ENCODE peak calls at places on chromosomes 6 and 20, in five cellular contexts. O is lower leg skin, G is pancreas, W is epithelial cell of esophagus, F is cardiac muscle cell. N is an unnamed sample.

GRCh38 chr6:29516108-29516507 is 28.4 kb upstream of the MAS1L start:
- DNase-seq in O (peak; percentile 49), G (no peak), W (peak; percentile 87), F (no peak), N (no peak)

GRCh38 chr20:3900187-3900604 is 11.0 kb downstream of the PANK2 start:
- DNase-seq in O (peak; percentile 14), G (no peak), W (no peak), F (no peak), N (no peak)

GRCh38 chr6:5590187-5590586 is 328.9 kb downstream of the FARS2 start:
- DNase-seq in O (no peak), G (no peak), W (no peak), F (no peak), N (no peak)

GRCh38 chr20:12113468-12114371 is 196.0 kb downstream of the BTBD3 start:
- DNase-seq in O (no peak), G (peak; percentile 36), W (no peak), F (peak; percentile 92), N (peak; percentile 41)

GRCh38 chr6:7906741-7907140 is 3.8 kb downstream of the TXNDC5 start:
- DNase-seq in O (no peak), G (no peak), W (no peak), F (no peak), N (no peak)

GRCh38 chr20:11060423-11061205 is 386.8 kb upstream of the JAG1 start:
- DNase-seq in O (no peak), G (no peak), W (no peak), F (no peak), N (no peak)

GRCh38 chr6:132179955-132180354 is 221.3 kb downstream of the MOXD1 start:
- DNase-seq in O (no peak), G (no peak), W (peak; percentile 6), F (no peak), N (no peak)

GRCh38 chr20:51354769-51355319 is 187.7 kb downstream of the NFATC2 start:
- DNase-seq in O (no peak), G (no peak), W (no peak), F (no peak), N (no peak)

GRCh38 chr6:146767632-146768031 is 168.9 kb downstream of the ADGB start:
- DNase-seq in O (no peak), G (no peak), W (no peak), F (no peak), N (no peak)

GRCh38 chr6:98824163-98824906 is 10.0 kb upstream of the POU3F2 start:
- DNase-seq in O (no peak), G (no peak), W (no peak), F (no peak), N (no peak)

GRCh38 chr20:5642155-5642981 is 107.8 kb upstream of the SHLD1 start:
- DNase-seq in O (no peak), G (peak; percentile 31), W (no peak), F (peak; percentile 86), N (no peak)

GRCh38 chr6:116969211-116969863 is 92.3 kb downstream of the RFX6 start:
- DNase-seq in O (no peak), G (peak; percentile 17), W (peak; percentile 73), F (peak; percentile 65), N (no peak)

GRCh38 chr6:102402635-102403329 is 1009.3 kb downstream of the GRIK2 start:
- DNase-seq in O (no peak), G (no peak), W (no peak), F (no peak), N (no peak)

GRCh38 chr6:24833711-24834386 is 35.1 kb upstream of the ARMH2 start:
- DNase-seq in O (no peak), G (no peak), W (no peak), F (no peak), N (no peak)

GRCh38 chr20:20450461-20451027 is 82.6 kb downstream of the INSM1 start:
- DNase-seq in O (no peak), G (no peak), W (no peak), F (peak; percentile 21), N (no peak)

GRCh38 chr20:17786221-17786718 is 86.5 kb downstream of the BANF2 start:
- DNase-seq in O (no peak), G (no peak), W (no peak), F (peak; percentile 72), N (no peak)

GRCh38 chr6:66849843-66850242 is 1142.8 kb upstream of the EYS start:
- DNase-seq in O (no peak), G (no peak), W (no peak), F (no peak), N (no peak)

GRCh38 chr6:33014841-33015634 is 5.6 kb upstream of the HLA-DOA start:
- DNase-seq in O (no peak), G (peak; percentile 47), W (peak; percentile 84), F (peak; percentile 92), N (peak; percentile 48)

GRCh38 chr20:34045930-34046329 is 52.2 kb downstream of the RALY start:
- DNase-seq in O (no peak), G (no peak), W (no peak), F (no peak), N (no peak)

GRCh38 chr6:142416179-142416578 is 114.4 kb downstream of the ADGRG6 start:
- DNase-seq in O (no peak), G (no peak), W (peak; percentile 69), F (peak; percentile 96), N (peak; percentile 85)

GRCh38 chr20:11895832-11896484 is 21.7 kb upstream of the BTBD3 start:
- DNase-seq in O (no peak), G (no peak), W (no peak), F (no peak), N (no peak)

GRCh38 chr6:37187321-37188022 is 17.5 kb downstream of the PIM1 start:
- DNase-seq in O (no peak), G (no peak), W (no peak), F (no peak), N (no peak)

GRCh38 chr20:59153355-59153681 is 10.3 kb upstream of the ZNF831 start:
- DNase-seq in O (peak; percentile 92), G (no peak), W (no peak), F (no peak), N (no peak)

GRCh38 chr6:44630125-44631028 is 242.9 kb downstream of the CDC5L start:
- DNase-seq in O (peak; percentile 85), G (no peak), W (peak; percentile 61), F (peak; percentile 86), N (no peak)

GRCh38 chr6:41647061-41647511 is 8.8 kb downstream of the MDFI start:
- DNase-seq in O (no peak), G (no peak), W (no peak), F (no peak), N (no peak)

GRCh38 chr6:169188051-169188863 is 65.4 kb downstream of the THBS2 start:
- DNase-seq in O (peak; percentile 72), G (no peak), W (peak; percentile 27), F (peak; percentile 84), N (peak; percentile 42)

GRCh38 chr6:22024004-22024403 is 272.8 kb downstream of the PRL start:
- DNase-seq in O (no peak), G (no peak), W (no peak), F (no peak), N (no peak)

GRCh38 chr6:22024973-22025467 is 271.8 kb downstream of the PRL start:
- DNase-seq in O (no peak), G (no peak), W (no peak), F (no peak), N (no peak)

GRCh38 chr6:22027226-22027725 is 269.6 kb downstream of the PRL start:
- DNase-seq in O (no peak), G (no peak), W (no peak), F (no peak), N (no peak)

GRCh38 chr6:22026160-22026678 is 270.6 kb downstream of the PRL start:
- DNase-seq in O (no peak), G (no peak), W (no peak), F (peak; percentile 43), N (no peak)

DNA sequence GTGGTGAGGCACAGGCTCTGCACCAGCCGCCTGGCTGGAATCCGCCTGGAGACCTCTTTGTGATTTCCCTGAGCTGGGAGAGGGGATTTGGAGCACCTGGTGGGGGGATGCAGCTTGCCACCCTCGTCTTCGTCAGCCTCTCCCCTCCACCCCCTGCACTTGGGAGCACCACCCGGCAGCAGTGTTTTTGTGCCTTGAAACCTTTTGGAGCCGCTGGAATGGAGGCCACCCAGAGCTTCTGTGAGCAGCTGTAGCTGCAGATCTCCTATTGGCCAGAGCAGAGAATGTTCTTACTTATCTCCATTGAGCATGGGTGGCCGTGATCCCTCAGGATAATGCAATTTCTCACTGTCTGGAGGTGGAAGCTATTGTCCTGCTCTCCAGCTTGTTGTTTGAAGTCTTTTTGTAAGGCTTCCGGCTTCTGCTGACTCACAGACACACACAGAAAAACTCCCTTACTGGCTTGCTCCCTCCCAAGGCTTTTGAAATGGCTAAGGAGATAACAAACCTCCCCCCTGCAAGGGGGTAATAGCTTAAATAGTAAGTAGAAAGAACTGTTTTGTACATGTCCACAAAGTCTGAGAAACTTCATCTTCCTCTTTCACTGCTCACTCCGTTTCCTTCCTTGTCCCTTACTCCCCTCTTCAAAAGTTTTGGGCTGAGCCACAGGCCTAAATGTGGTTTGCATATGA is 271.2 kb downstream of the PRL start:
- DNase-seq in O (no peak), G (peak; percentile 16), W (peak; percentile 74), F (peak; percentile 96), N (no peak)
- H3K4me3 ChIP-seq in O (no peak overlapping the region), G (no peak overlapping the region), W (no peak overlapping the region), F (no peak overlapping the region), N (no peak overlapping the region)

DNA sequence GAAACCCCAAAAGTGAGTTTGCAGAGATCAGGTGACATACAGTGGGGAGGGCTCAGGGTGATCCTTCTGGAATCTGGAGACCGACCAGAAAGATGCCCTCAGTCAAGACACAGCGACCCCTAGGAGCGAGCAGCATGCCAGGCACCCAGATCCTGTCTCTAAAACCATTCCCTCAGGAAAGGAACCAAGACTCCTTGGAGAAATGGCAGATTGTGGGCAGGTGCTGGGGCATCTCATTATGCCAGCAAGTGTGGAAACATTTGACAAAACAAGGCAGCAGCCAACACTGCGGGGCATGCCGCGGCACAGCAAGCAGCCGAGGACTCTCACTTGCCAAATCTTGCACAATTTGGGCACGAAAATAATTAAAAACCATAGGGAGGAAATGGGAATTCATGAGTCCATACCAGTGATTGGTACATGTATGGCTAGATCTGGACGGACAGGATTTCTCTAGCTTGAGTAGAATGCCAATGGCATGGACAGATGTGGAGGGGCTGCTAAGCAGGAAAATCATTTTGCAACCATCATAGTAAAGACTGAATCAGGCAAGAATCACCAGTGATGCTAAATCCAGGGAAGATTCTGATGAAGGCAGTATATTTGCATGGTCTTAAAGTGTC is 76.9 kb downstream of the GINS1 start:
- DNase-seq in O (no peak), G (no peak), W (peak; percentile 94), F (no peak), N (no peak)
- TF ChIP-seq CTCF in O (no peak), G (no peak), W (peak; percentile 38), F (no peak), N (no peak)

GRCh38 chr20:43938017-43938655 is 23.5 kb downstream of the TOX2 start:
- DNase-seq in O (no peak), G (no peak), W (no peak), F (peak; percentile 54), N (no peak)

GRCh38 chr20:43937586-43937985 is 22.9 kb downstream of the TOX2 start:
- DNase-seq in O (no peak), G (no peak), W (no peak), F (peak; percentile 73), N (no peak)

GRCh38 chr20:43934833-43935232 is 20.2 kb downstream of the TOX2 start:
- DNase-seq in O (no peak), G (no peak), W (no peak), F (no peak), N (no peak)

GRCh38 chr20:43936371-43936770 is 21.7 kb downstream of the TOX2 start:
- DNase-seq in O (no peak), G (no peak), W (no peak), F (peak; percentile 56), N (no peak)

GRCh38 chr20:43936805-43937204 is 22.2 kb downstream of the TOX2 start:
- DNase-seq in O (no peak), G (no peak), W (peak; percentile 64), F (no peak), N (no peak)
- H3K4me3 ChIP-seq in O (no peak overlapping the region), G (no peak overlapping the region), W (no peak overlapping the region), F (no peak overlapping the region), N (no peak overlapping the region)

GRCh38 chr6:79137671-79138070 is 59.6 kb upstream of the PHIP start:
- DNase-seq in O (no peak), G (no peak), W (no peak), F (no peak), N (no peak)
- TF ChIP-seq CTCF in O (no peak), G (no peak), W (no peak), F (no peak), N (no peak)

N was measured in retinal pigment epithelial cell.